ENCODE peak calls at places on chromosomes 1 and 21, in five cellular contexts. X, W, H, P and Q are unnamed samples.

GRCh38 chr21:43880111-43880985 is 15.3 kb downstream of the AGPAT3 start:
- DNase-seq in X (peak), W (no peak), H (no peak), P (no peak), Q (no peak)

GRCh38 chr1:156738916-156739315 is 2.0 kb downstream of the MRPL24 start:
- DNase-seq in X (no peak), W (no peak), H (no peak), P (no peak), Q (no peak)

GRCh38 chr1:179971563-179972496 is 17.2 kb downstream of the CEP350 start:
- DNase-seq in X (no peak), W (no peak), H (no peak), P (no peak), Q (no peak)

GRCh38 chr1:33860671-33861070 is 3.2 kb upstream of the HMGB4 start:
- DNase-seq in X (no peak), W (no peak), H (no peak), P (no peak), Q (no peak)

GRCh38 chr1:75338974-75339483 is 204.8 kb downstream of the LHX8 start:
- DNase-seq in X (peak), W (no peak), H (no peak), P (no peak), Q (no peak)

GRCh38 chr21:46604975-46605758 is at the start of gene S100B:
- DNase-seq in X (peak), W (no peak), H (no peak), P (no peak), Q (no peak)

GRCh38 chr1:15885269-15885668 is 37.8 kb downstream of the SPEN start:
- DNase-seq in X (no peak), W (no peak), H (no peak), P (no peak), Q (no peak)

GRCh38 chr1:3598051-3598471 is 13.2 kb downstream of the MEGF6 start:
- DNase-seq in X (no peak), W (no peak), H (no peak), P (no peak), Q (no peak)

GRCh38 chr1:169321539-169321938 is 46.1 kb downstream of the NME7 start:
- DNase-seq in X (peak), W (no peak), H (no peak), P (no peak), Q (no peak)

GRCh38 chr1:111656093-111657017 is 36.8 kb downstream of the RAP1A start:
- DNase-seq in X (peak), W (peak), H (no peak), P (no peak), Q (no peak)

GRCh38 chr1:87765686-87766085 is 437.0 kb downstream of the LMO4 start:
- DNase-seq in X (no peak), W (no peak), H (no peak), P (no peak), Q (no peak)

GRCh38 chr1:165436994-165437393 is 7.9 kb downstream of the RXRG start:
- DNase-seq in X (no peak), W (no peak), H (no peak), P (no peak), Q (no peak)

GRCh38 chr1:57411262-57411661 is 12.6 kb downstream of the DAB1 start:
- DNase-seq in X (no peak), W (no peak), H (no peak), P (no peak), Q (no peak)

GRCh38 chr1:104064391-104064790 is 314.7 kb downstream of the AMY1C start:
- DNase-seq in X (no peak), W (no peak), H (no peak), P (no peak), Q (no peak)

GRCh38 chr1:25907473-25908058 is 1.3 kb upstream of the STMN1 start:
- DNase-seq in X (no peak), W (no peak), H (no peak), P (no peak), Q (no peak)

GRCh38 chr1:201310986-201311355 is 27.7 kb downstream of the PKP1 start:
- DNase-seq in X (peak), W (peak), H (no peak), P (no peak), Q (no peak)

GRCh38 chr1:161088587-161089110 is 709 bp downstream of the NECTIN4 start:
- DNase-seq in X (no peak), W (no peak), H (no peak), P (no peak), Q (no peak)

GRCh38 chr1:109790735-109791494 is 27.2 kb upstream of the EPS8L3 start:
- DNase-seq in X (peak), W (no peak), H (peak), P (peak), Q (peak)

GRCh38 chr1:30933874-30934252 is 25.3 kb upstream of the SDC3 start:
- DNase-seq in X (no peak), W (no peak), H (no peak), P (no peak), Q (no peak)

GRCh38 chr1:172893146-172893841 is 157.4 kb downstream of the TNFSF18 start:
- DNase-seq in X (no peak), W (no peak), H (no peak), P (no peak), Q (no peak)

GRCh38 chr1:1347663-1348419 is 1.4 kb downstream of the DVL1 start:
- DNase-seq in X (no peak), W (no peak), H (no peak), P (no peak), Q (no peak)

GRCh38 chr21:26405735-26406361 is 167.2 kb downstream of the CYYR1 start:
- DNase-seq in X (peak), W (no peak), H (no peak), P (no peak), Q (peak)

GRCh38 chr1:223844962-223845809 is 561 bp downstream of the TP53BP2 start:
- DNase-seq in X (peak), W (peak), H (peak), P (peak), Q (peak)

GRCh38 chr1:117162806-117163205 is 41.3 kb upstream of the TRIM45 start:
- DNase-seq in X (peak), W (no peak), H (no peak), P (no peak), Q (no peak)